ENCODE peak calls at places on chromosomes 2 and 18, in ten cellular contexts. I is ovary, T is hepatocyte, G is HCT116, M is psoas muscle, B is cardiac fibroblast, S is kidney epithelial cell, Z is IMR-90, P is cardiac muscle cell, U is upper lobe of left lung. E is an unnamed sample.

GRCh38 chr2:231687133-231687852 is 21.0 kb upstream of the PTMA start:
- DNase-seq in I (peak), T (peak), G (no peak), M (peak), B (peak), S (no peak), Z (no peak), P (peak), U (peak), E (no peak)

GRCh38 chr2:16321872-16322271 is 343.8 kb downstream of the CYRIA start:
- DNase-seq in I (no peak), T (no peak), G (no peak), M (no peak), B (no peak), S (no peak), Z (no peak), P (no peak), U (no peak), E (no peak)

GRCh38 chr2:100013892-100014677 is 128.3 kb downstream of the AFF3 start:
- DNase-seq in I (peak), T (peak), G (peak), M (peak), B (peak), S (peak), Z (peak), P (peak), U (no peak), E (no peak)

GRCh38 chr18:75160315-75160714 is 48.6 kb downstream of the PTGR3 start:
- DNase-seq in I (no peak), T (no peak), G (no peak), M (no peak), B (peak), S (no peak), Z (no peak), P (peak), U (no peak), E (no peak)

GRCh38 chr2:169118060-169118459 is 48.7 kb downstream of the DHRS9 start:
- DNase-seq in I (no peak), T (no peak), G (no peak), M (no peak), B (no peak), S (no peak), Z (no peak), P (no peak), U (no peak), E (no peak)

GRCh38 chr18:54926593-54927297 is 32.5 kb downstream of the CCDC68 start:
- DNase-seq in I (no peak), T (no peak), G (no peak), M (no peak), B (peak), S (no peak), Z (peak), P (peak), U (no peak), E (no peak)

GRCh38 chr2:36013064-36013463 is 342.5 kb upstream of the CRIM1 start:
- DNase-seq in I (no peak), T (no peak), G (no peak), M (no peak), B (no peak), S (no peak), Z (no peak), P (no peak), U (no peak), E (no peak)

GRCh38 chr2:15449542-15450236 is 111.4 kb downstream of the NBAS start:
- DNase-seq in I (no peak), T (no peak), G (no peak), M (no peak), B (peak), S (no peak), Z (no peak), P (peak), U (no peak), E (no peak)

GRCh38 chr2:241857041-241857541 is 1.6 kb downstream of the PDCD1 start:
- DNase-seq in I (peak), T (no peak), G (no peak), M (peak), B (no peak), S (no peak), Z (no peak), P (no peak), U (no peak), E (no peak)

GRCh38 chr18:25305584-25305983 is 46.4 kb downstream of the ZNF521 start:
- DNase-seq in I (no peak), T (no peak), G (no peak), M (no peak), B (peak), S (no peak), Z (peak), P (no peak), U (no peak), E (no peak)

GRCh38 chr2:8915941-8916340 is 78.5 kb upstream of the KIDINS220 start:
- DNase-seq in I (no peak), T (no peak), G (no peak), M (no peak), B (no peak), S (no peak), Z (no peak), P (no peak), U (no peak), E (no peak)

GRCh38 chr18:30358545-30358944 is 684.0 kb downstream of the DSC3 start:
- DNase-seq in I (no peak), T (no peak), G (no peak), M (no peak), B (peak), S (peak), Z (no peak), P (peak), U (no peak), E (no peak)

GRCh38 chr18:23194150-23194968 is 59.1 kb downstream of the CABLES1 start:
- DNase-seq in I (no peak), T (no peak), G (no peak), M (no peak), B (peak), S (no peak), Z (peak), P (peak), U (no peak), E (no peak)

GRCh38 chr2:109470121-109470921 is 143.4 kb downstream of the SEPTIN10 start:
- DNase-seq in I (no peak), T (peak), G (peak), M (no peak), B (peak), S (peak), Z (peak), P (peak), U (no peak), E (peak)

GRCh38 chr2:58449286-58450010 is 208.3 kb upstream of the FANCL start:
- DNase-seq in I (no peak), T (no peak), G (no peak), M (no peak), B (no peak), S (no peak), Z (no peak), P (no peak), U (no peak), E (peak)

GRCh38 chr18:77014538-77014937 is 118.0 kb downstream of the MBP start:
- DNase-seq in I (no peak), T (no peak), G (no peak), M (peak), B (no peak), S (no peak), Z (no peak), P (peak), U (no peak), E (no peak)

GRCh38 chr18:13300029-13300428 is 81.5 kb downstream of the LDLRAD4 start:
- DNase-seq in I (no peak), T (no peak), G (no peak), M (no peak), B (no peak), S (no peak), Z (no peak), P (no peak), U (no peak), E (no peak)

GRCh38 chr18:79506191-79507075 is 110.7 kb downstream of the NFATC1 start:
- DNase-seq in I (peak), T (no peak), G (no peak), M (peak), B (peak), S (no peak), Z (no peak), P (peak), U (peak), E (no peak)

GRCh38 chr2:224801360-224801759 is 85.2 kb upstream of the CCDC195 start:
- DNase-seq in I (no peak), T (no peak), G (no peak), M (no peak), B (no peak), S (no peak), Z (no peak), P (no peak), U (no peak), E (no peak)

GRCh38 chr2:224802407-224802806 is 86.2 kb upstream of the CCDC195 start:
- DNase-seq in I (no peak), T (no peak), G (no peak), M (no peak), B (peak), S (peak), Z (peak), P (peak), U (no peak), E (no peak)

GRCh38 chr2:224807153-224807964 is 91.2 kb upstream of the CCDC195 start:
- DNase-seq in I (no peak), T (no peak), G (no peak), M (no peak), B (no peak), S (no peak), Z (no peak), P (no peak), U (no peak), E (no peak)
- TF ChIP-seq CTCF in I (no peak), T (no peak), G (peak), M (no peak), B (no peak), S (peak), Z (no peak), P (no peak), U (no peak), E (no peak)

GRCh38 chr18:62751341-62751821 is 36.0 kb downstream of the PHLPP1 start:
- DNase-seq in I (no peak), T (no peak), G (no peak), M (no peak), B (peak), S (no peak), Z (peak), P (peak), U (no peak), E (no peak)
- H3K4me3 ChIP-seq in I (no peak), T (no peak), G (no peak), M (no peak), B (no peak), S (no peak), Z (no peak), P (no peak), U (no peak), E (no peak)

GRCh38 chr2:131674174-131674507 is 146.5 kb downstream of the CCDC74A start:
- DNase-seq in I (no peak), T (no peak), G (no peak), M (no peak), B (no peak), S (no peak), Z (no peak), P (no peak), U (no peak), E (no peak)
- TF ChIP-seq CTCF in I (no peak), T (no peak), G (no peak), M (no peak), B (no peak), S (no peak), Z (no peak), P (no peak), U (no peak), E (no peak)

DNA sequence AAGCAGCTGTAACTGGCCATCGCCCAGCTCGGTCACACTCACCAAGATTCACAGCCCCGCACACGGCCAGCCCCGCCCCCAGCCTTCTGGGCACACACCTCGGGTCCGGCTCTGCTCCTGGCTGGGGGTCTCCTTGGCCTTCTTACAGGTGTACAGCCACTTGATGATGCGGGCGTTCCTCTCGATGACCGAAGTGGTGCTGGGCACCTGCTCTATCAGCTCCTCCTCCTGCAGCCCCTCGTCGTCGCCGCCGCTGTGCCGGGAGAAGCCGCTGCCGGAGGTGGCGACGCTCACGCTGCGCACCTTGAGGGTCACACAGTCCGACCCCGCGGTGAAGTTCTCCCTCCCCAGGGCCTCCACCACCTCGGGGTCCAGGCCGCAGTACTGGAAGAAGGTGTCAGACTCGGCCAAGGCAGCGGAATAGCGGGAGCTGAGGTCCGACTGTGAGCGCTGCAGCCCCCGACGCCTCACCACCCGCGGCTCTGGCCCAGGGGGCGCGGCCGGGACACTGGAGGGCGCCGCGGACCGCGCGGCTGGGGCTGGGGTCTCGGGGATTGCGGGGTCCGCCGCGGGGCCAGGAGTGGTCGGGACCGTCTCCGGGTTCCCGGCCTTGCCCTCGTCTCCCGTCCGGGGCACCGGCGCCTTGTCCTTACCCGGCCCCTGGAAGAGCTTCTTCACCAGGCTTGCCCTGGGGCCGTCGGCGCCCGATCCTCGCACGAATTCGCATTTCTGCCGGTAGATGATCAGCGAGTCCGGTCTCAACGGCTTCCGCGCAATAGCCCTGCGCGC is 769 bp downstream of the FAM110C start:
- DNase-seq in I (peak), T (peak), G (no peak), M (no peak), B (no peak), S (no peak), Z (no peak), P (no peak), U (peak), E (no peak)
- H3K4me3 ChIP-seq in I (peak), T (peak), G (peak), M (peak), B (no peak), S (peak), Z (no peak), P (peak), U (peak), E (no peak)

DNA sequence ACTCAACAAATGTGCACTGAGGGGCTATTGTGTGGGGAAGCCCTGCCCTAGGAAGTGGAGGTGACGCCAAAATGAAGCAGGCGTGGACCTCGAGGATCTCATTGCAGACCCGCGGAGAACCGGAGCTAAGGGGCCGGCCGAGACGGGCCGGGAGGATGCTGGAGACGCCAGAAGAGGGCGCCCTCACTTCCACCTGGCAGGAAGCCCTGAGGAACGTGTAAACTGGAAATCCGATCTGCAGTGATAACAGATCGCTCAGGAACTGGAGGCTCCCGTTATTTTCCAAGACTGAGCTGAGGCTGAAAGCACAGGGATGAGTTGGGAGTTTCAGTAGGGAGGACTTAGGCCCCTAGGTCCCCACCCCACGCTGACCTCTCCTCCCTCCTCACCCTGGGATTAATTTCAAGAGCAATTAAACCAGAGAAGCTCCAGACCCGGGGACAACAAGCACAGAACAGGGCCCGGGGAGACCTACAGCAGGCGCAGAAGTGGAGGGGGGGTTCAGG is 7.6 kb upstream of the COL6A3 start:
- DNase-seq in I (peak), T (peak), G (peak), M (peak), B (peak), S (no peak), Z (peak), P (peak), U (peak), E (peak)
- TF ChIP-seq CTCF in I (peak), T (peak), G (peak), M (peak), B (peak), S (peak), Z (peak), P (peak), U (peak), E (peak)

GRCh38 chr2:205435970-205436369 is 246.3 kb upstream of the NRP2 start:
- DNase-seq in I (no peak), T (no peak), G (no peak), M (no peak), B (no peak), S (no peak), Z (peak), P (peak), U (no peak), E (no peak)

GRCh38 chr2:205439621-205440020 is 242.7 kb upstream of the NRP2 start:
- DNase-seq in I (no peak), T (no peak), G (no peak), M (no peak), B (no peak), S (no peak), Z (no peak), P (no peak), U (no peak), E (no peak)

GRCh38 chr2:205438241-205438640 is 244.1 kb upstream of the NRP2 start:
- DNase-seq in I (no peak), T (no peak), G (no peak), M (no peak), B (peak), S (no peak), Z (no peak), P (peak), U (no peak), E (no peak)
- H3K4me3 ChIP-seq in I (no peak), T (no peak), G (no peak), M (no peak), B (no peak), S (no peak), Z (no peak), P (no peak), U (no peak), E (no peak)